ENCODE peak calls at places on chromosome 19, in seven cellular contexts. One of them, this sample, is unnamed.

GRCh38 chr19:2047449-2048103 is 3.5 kb downstream of the MKNK2 start:
- DNase-seq in suprapubic skin: peak
- DNase-seq in GM12878: no peak
- DNase-seq in A549: peak
- DNase-seq in heart left ventricle: no peak
- DNase-seq in body of pancreas: peak
- DNase-seq in esophagus squamous epithelium: no peak
- DNase-seq in this sample: peak

GRCh38 chr19:28425431-28425931 is 787.5 kb downstream of the UQCRFS1 start:
- DNase-seq in suprapubic skin: no peak
- DNase-seq in GM12878: no peak
- DNase-seq in A549: no peak
- DNase-seq in heart left ventricle: no peak
- DNase-seq in body of pancreas: no peak
- DNase-seq in esophagus squamous epithelium: no peak
- DNase-seq in this sample: no peak

GRCh38 chr19:34985249-34986022 is 14.7 kb upstream of the GRAMD1A start:
- DNase-seq in suprapubic skin: peak
- DNase-seq in GM12878: no peak
- DNase-seq in A549: no peak
- DNase-seq in heart left ventricle: peak
- DNase-seq in body of pancreas: peak
- DNase-seq in esophagus squamous epithelium: no peak
- DNase-seq in this sample: no peak

GRCh38 chr19:38915329-38916321 is 3.6 kb upstream of the CCER2 start:
- DNase-seq in suprapubic skin: no peak
- DNase-seq in GM12878: no peak
- DNase-seq in A549: no peak
- DNase-seq in heart left ventricle: peak
- DNase-seq in body of pancreas: no peak
- DNase-seq in esophagus squamous epithelium: no peak
- DNase-seq in this sample: no peak

GRCh38 chr19:30453768-30454167 is 81.6 kb downstream of the ZNF536 start:
- DNase-seq in suprapubic skin: no peak
- DNase-seq in GM12878: no peak
- DNase-seq in A549: no peak
- DNase-seq in heart left ventricle: no peak
- DNase-seq in body of pancreas: no peak
- DNase-seq in esophagus squamous epithelium: no peak
- DNase-seq in this sample: no peak

GRCh38 chr19:31825134-31826094 is 476.2 kb upstream of the TSHZ3 start:
- DNase-seq in suprapubic skin: no peak
- DNase-seq in GM12878: no peak
- DNase-seq in A549: no peak
- DNase-seq in heart left ventricle: no peak
- DNase-seq in body of pancreas: no peak
- DNase-seq in esophagus squamous epithelium: no peak
- DNase-seq in this sample: no peak

GRCh38 chr19:45171211-45171623 is 6.8 kb downstream of the TRAPPC6A start:
- DNase-seq in suprapubic skin: no peak
- DNase-seq in GM12878: no peak
- DNase-seq in A549: no peak
- DNase-seq in heart left ventricle: no peak
- DNase-seq in body of pancreas: no peak
- DNase-seq in esophagus squamous epithelium: no peak
- DNase-seq in this sample: no peak

GRCh38 chr19:4403005-4403761 is 743 bp downstream of the CHAF1A start:
- DNase-seq in suprapubic skin: no peak
- DNase-seq in GM12878: no peak
- DNase-seq in A549: peak
- DNase-seq in heart left ventricle: peak
- DNase-seq in body of pancreas: no peak
- DNase-seq in esophagus squamous epithelium: no peak
- DNase-seq in this sample: peak

GRCh38 chr19:47512183-47512947 is 2.5 kb downstream of the NAPA start:
- DNase-seq in suprapubic skin: peak
- DNase-seq in GM12878: no peak
- DNase-seq in A549: peak
- DNase-seq in heart left ventricle: peak
- DNase-seq in body of pancreas: peak
- DNase-seq in esophagus squamous epithelium: no peak
- DNase-seq in this sample: peak

GRCh38 chr19:30167976-30168635 is 204.1 kb upstream of the ZNF536 start:
- DNase-seq in suprapubic skin: no peak
- DNase-seq in GM12878: no peak
- DNase-seq in A549: no peak
- DNase-seq in heart left ventricle: no peak
- DNase-seq in body of pancreas: no peak
- DNase-seq in esophagus squamous epithelium: no peak
- DNase-seq in this sample: no peak

GRCh38 chr19:3968556-3969434 is 2.1 kb downstream of the DAPK3 start:
- DNase-seq in suprapubic skin: peak
- DNase-seq in GM12878: no peak
- DNase-seq in A549: peak
- DNase-seq in heart left ventricle: peak
- DNase-seq in body of pancreas: peak
- DNase-seq in esophagus squamous epithelium: no peak
- DNase-seq in this sample: peak

GRCh38 chr19:41753159-41753558 is 2.2 kb upstream of the CEACAM6 start:
- DNase-seq in suprapubic skin: no peak
- DNase-seq in GM12878: no peak
- DNase-seq in A549: peak
- DNase-seq in heart left ventricle: peak
- DNase-seq in body of pancreas: peak
- DNase-seq in esophagus squamous epithelium: no peak
- DNase-seq in this sample: no peak

GRCh38 chr19:2148482-2149135 is 2.8 kb downstream of the AP3D1 start:
- DNase-seq in suprapubic skin: no peak
- DNase-seq in GM12878: no peak
- DNase-seq in A549: no peak
- DNase-seq in heart left ventricle: no peak
- DNase-seq in body of pancreas: no peak
- DNase-seq in esophagus squamous epithelium: no peak
- DNase-seq in this sample: no peak

GRCh38 chr19:53670345-53670744 is 38.5 kb downstream of the DPRX start:
- DNase-seq in suprapubic skin: no peak
- DNase-seq in GM12878: no peak
- DNase-seq in A549: no peak
- DNase-seq in heart left ventricle: no peak
- DNase-seq in body of pancreas: no peak
- DNase-seq in esophagus squamous epithelium: no peak
- DNase-seq in this sample: no peak

GRCh38 chr19:35349614-35350521 is 2.2 kb downstream of the FFAR1 start:
- DNase-seq in suprapubic skin: peak
- DNase-seq in GM12878: no peak
- DNase-seq in A549: no peak
- DNase-seq in heart left ventricle: no peak
- DNase-seq in body of pancreas: peak
- DNase-seq in esophagus squamous epithelium: no peak
- DNase-seq in this sample: peak

GRCh38 chr19:1825909-1826556 is 14.0 kb upstream of the ATP8B3 start:
- DNase-seq in suprapubic skin: no peak
- DNase-seq in GM12878: no peak
- DNase-seq in A549: peak
- DNase-seq in heart left ventricle: peak
- DNase-seq in body of pancreas: peak
- DNase-seq in esophagus squamous epithelium: no peak
- DNase-seq in this sample: peak

GRCh38 chr19:41999071-41999877 is 5.2 kb upstream of the ATP1A3 start:
- DNase-seq in suprapubic skin: no peak
- DNase-seq in GM12878: no peak
- DNase-seq in A549: peak
- DNase-seq in heart left ventricle: no peak
- DNase-seq in body of pancreas: no peak
- DNase-seq in esophagus squamous epithelium: no peak
- DNase-seq in this sample: no peak

GRCh38 chr19:43847884-43848283 is 20.8 kb downstream of the ZNF283 start:
- DNase-seq in suprapubic skin: no peak
- DNase-seq in GM12878: no peak
- DNase-seq in A549: no peak
- DNase-seq in heart left ventricle: no peak
- DNase-seq in body of pancreas: no peak
- DNase-seq in esophagus squamous epithelium: no peak
- DNase-seq in this sample: no peak

GRCh38 chr19:45323671-45324081 is 1.0 kb upstream of the CKM start:
- DNase-seq in suprapubic skin: no peak
- DNase-seq in GM12878: no peak
- DNase-seq in A549: no peak
- DNase-seq in heart left ventricle: peak
- DNase-seq in body of pancreas: no peak
- DNase-seq in esophagus squamous epithelium: no peak
- DNase-seq in this sample: no peak

GRCh38 chr19:52692431-52693008 is 42.3 kb downstream of the ZNF611 start:
- DNase-seq in suprapubic skin: no peak
- DNase-seq in GM12878: no peak
- DNase-seq in A549: no peak
- DNase-seq in heart left ventricle: no peak
- DNase-seq in body of pancreas: no peak
- DNase-seq in esophagus squamous epithelium: no peak
- DNase-seq in this sample: no peak

GRCh38 chr19:2529473-2529918 is 53.6 kb downstream of the GADD45B start:
- DNase-seq in suprapubic skin: no peak
- DNase-seq in GM12878: no peak
- DNase-seq in A549: peak
- DNase-seq in heart left ventricle: no peak
- DNase-seq in body of pancreas: no peak
- DNase-seq in esophagus squamous epithelium: no peak
- DNase-seq in this sample: no peak

DNA sequence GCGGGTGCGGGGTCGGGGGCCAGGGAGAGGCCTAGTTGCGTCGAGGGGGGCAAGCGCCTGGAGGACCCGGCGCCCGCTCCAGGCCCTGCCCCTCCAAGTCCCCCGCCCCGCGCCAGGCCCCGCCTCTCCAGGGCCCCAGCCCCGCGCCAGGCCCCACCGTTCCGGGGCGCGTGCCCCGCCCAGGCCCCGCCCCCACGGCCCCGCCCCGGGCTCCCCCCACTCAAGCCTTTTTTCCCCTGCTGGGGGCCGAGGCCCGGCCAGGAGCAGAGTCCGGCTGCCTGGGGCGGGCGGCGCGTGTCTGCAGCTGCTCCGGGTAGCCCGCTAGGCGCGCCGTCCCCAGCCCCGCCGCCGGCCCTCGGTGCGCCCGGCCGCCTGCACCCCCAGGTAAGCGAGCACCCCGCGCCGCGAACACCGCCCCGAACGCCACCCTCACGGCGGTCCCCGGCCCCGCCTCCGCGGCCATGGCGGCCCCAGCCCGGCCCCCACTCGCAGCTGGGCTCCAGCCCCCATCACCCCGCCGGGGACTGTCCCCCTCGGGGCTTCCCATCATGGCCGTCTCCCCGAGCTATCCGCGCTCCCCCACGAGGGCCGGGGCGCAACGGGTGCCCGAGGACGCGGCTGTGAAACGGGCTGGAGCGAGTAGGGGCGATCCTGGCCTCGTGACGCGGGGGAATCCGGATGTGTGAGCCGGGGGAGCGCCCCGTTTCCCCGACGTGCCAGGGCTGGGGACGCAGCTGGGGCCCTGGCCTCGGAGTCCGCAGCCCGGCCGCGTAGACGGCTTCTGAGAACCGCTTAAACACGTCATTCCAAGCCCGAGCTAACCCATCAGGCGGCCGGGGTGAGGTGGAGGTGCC is at the start of gene CERS4:
- DNase-seq in suprapubic skin: peak
- DNase-seq in GM12878: no peak
- DNase-seq in A549: peak
- DNase-seq in heart left ventricle: peak
- DNase-seq in body of pancreas: peak
- DNase-seq in esophagus squamous epithelium: peak
- DNase-seq in this sample: peak
- TF ChIP-seq POLR2A in suprapubic skin: no peak
- TF ChIP-seq POLR2A in GM12878: peak
- TF ChIP-seq POLR2A in A549: peak
- TF ChIP-seq POLR2A in heart left ventricle: peak
- TF ChIP-seq POLR2A in body of pancreas: peak
- TF ChIP-seq POLR2A in esophagus squamous epithelium: no peak
- TF ChIP-seq POLR2A in this sample: no peak

GRCh38 chr19:13839193-13839937 is 37.6 kb upstream of the NANOS3 start:
- DNase-seq in suprapubic skin: peak
- DNase-seq in GM12878: peak
- DNase-seq in A549: peak
- DNase-seq in heart left ventricle: peak
- DNase-seq in body of pancreas: peak
- DNase-seq in esophagus squamous epithelium: no peak
- DNase-seq in this sample: peak
- TF ChIP-seq POLR2A in suprapubic skin: peak
- TF ChIP-seq POLR2A in GM12878: peak
- TF ChIP-seq POLR2A in A549: no peak
- TF ChIP-seq POLR2A in heart left ventricle: peak
- TF ChIP-seq POLR2A in body of pancreas: peak
- TF ChIP-seq POLR2A in esophagus squamous epithelium: peak
- TF ChIP-seq POLR2A in this sample: no peak

DNA sequence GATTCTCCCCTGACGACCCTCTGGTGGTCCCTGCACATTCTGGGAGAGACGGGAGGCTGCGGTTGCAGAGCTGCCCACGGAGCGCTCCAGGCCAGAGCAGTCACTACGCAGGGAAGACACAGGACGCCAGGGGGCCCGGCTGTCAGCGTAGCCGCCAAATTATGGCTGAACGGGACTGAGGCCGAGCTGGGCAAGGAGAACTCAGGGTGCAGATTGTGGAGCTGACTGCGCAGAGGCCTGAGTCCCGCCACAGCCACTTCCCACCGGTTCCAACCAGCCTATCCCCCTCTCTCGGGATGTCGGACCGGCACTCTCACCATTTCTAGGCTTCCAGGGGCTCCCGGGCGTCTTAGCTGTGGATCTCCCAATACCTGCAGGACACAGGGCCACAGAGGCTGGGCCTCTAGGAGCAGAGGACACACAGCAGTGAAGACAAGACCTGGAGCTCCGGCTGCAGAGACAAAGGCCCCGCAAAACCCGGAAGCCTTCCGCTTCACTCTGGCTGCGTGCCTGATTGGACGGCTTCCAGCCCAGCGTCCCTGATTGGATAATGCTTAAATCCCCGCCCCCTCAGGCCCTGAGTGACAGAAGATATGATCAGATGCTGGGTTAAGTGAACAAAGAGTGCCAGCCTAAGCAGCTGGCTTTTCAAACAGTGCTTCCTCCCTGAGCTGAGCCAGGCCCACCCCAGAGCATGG is at the start of gene ZNF737:
- DNase-seq in suprapubic skin: peak
- DNase-seq in GM12878: peak
- DNase-seq in A549: peak
- DNase-seq in heart left ventricle: peak
- DNase-seq in body of pancreas: peak
- DNase-seq in esophagus squamous epithelium: peak
- DNase-seq in this sample: peak
- TF ChIP-seq POLR2A in suprapubic skin: no peak
- TF ChIP-seq POLR2A in GM12878: peak
- TF ChIP-seq POLR2A in A549: no peak
- TF ChIP-seq POLR2A in heart left ventricle: peak
- TF ChIP-seq POLR2A in body of pancreas: peak
- TF ChIP-seq POLR2A in esophagus squamous epithelium: peak
- TF ChIP-seq POLR2A in this sample: peak

DNA sequence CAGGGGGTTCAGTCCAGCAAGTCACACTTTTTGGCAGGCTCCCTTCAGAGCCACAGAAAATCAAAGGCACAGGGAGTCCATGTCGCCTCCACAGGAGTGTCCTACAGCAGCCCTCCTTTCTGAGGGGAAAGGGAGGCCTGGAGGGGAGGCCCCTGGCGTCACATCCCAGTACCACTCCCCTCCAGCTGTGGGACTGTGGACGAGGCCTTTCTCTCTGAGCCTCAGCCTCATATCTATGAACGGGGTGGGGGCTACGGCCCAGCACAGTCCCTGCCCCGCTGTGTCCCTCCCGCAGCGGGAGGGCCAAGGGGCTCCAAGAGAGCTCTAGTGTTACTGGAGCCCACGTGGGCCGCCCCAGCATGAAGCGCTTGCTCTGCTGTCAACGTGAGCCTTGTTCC is 23.8 kb downstream of the PEPD start:
- DNase-seq in suprapubic skin: peak
- DNase-seq in GM12878: no peak
- DNase-seq in A549: no peak
- DNase-seq in heart left ventricle: peak
- DNase-seq in body of pancreas: no peak
- DNase-seq in esophagus squamous epithelium: no peak
- DNase-seq in this sample: no peak
- TF ChIP-seq POLR2A in suprapubic skin: no peak
- TF ChIP-seq POLR2A in GM12878: no peak
- TF ChIP-seq POLR2A in A549: no peak
- TF ChIP-seq POLR2A in heart left ventricle: no peak
- TF ChIP-seq POLR2A in body of pancreas: no peak
- TF ChIP-seq POLR2A in esophagus squamous epithelium: no peak
- TF ChIP-seq POLR2A in this sample: no peak

This sample was measured in ovary.